ENCODE peak calls at places on chromosomes 13 and 19, in ten cellular contexts. One of them, this sample, is unnamed.
A peak's percentile ranks its signal among the peaks of the same experiment; 100 is the strongest.

GRCh38 chr13:26184791-26185250 is 37.3 kb downstream of the RNF6 start:
- DNase-seq in ovary: peak; percentile 63
- DNase-seq in choroid plexus epithelial cell: peak; percentile 89
- DNase-seq in astrocyte: peak; percentile 30
- DNase-seq in H7: peak; percentile 66
- DNase-seq in cardiac fibroblast: peak; percentile 84
- DNase-seq in upper lobe of left lung: no peak
- DNase-seq in vagina: no peak
- DNase-seq in mucosa of descending colon: peak; percentile 78
- DNase-seq in SJCRH30: peak; percentile 62
- DNase-seq in this sample: peak; percentile 69

GRCh38 chr13:61255035-61255796 is 160.4 kb downstream of the PCDH20 start:
- DNase-seq in H7: peak; percentile 2
- DNase-seq in upper lobe of left lung: no peak
- DNase-seq in ovary: no peak
- DNase-seq in vagina: no peak
- DNase-seq in mucosa of descending colon: peak; percentile 10
- DNase-seq in choroid plexus epithelial cell: no peak
- DNase-seq in SJCRH30: peak; percentile 19
- DNase-seq in astrocyte: no peak
- DNase-seq in cardiac fibroblast: peak; percentile 8
- DNase-seq in this sample: no peak

GRCh38 chr19:48833977-48834376 is 2.3 kb downstream of the HSD17B14 start:
- DNase-seq in H7: no peak
- DNase-seq in astrocyte: no peak
- DNase-seq in cardiac fibroblast: no peak
- DNase-seq in vagina: no peak
- DNase-seq in upper lobe of left lung: no peak
- DNase-seq in mucosa of descending colon: no peak
- DNase-seq in choroid plexus epithelial cell: no peak
- DNase-seq in SJCRH30: no peak
- DNase-seq in ovary: no peak
- DNase-seq in this sample: no peak

GRCh38 chr13:67726979-67727378 is 496.8 kb upstream of the PCDH9 start:
- DNase-seq in SJCRH30: no peak
- DNase-seq in vagina: no peak
- DNase-seq in H7: no peak
- DNase-seq in upper lobe of left lung: no peak
- DNase-seq in choroid plexus epithelial cell: no peak
- DNase-seq in ovary: no peak
- DNase-seq in cardiac fibroblast: no peak
- DNase-seq in astrocyte: no peak
- DNase-seq in mucosa of descending colon: peak; percentile 34
- DNase-seq in this sample: no peak

GRCh38 chr19:55454787-55455243 is 6.6 kb downstream of the ISOC2 start:
- DNase-seq in SJCRH30: peak; percentile 54
- DNase-seq in vagina: no peak
- DNase-seq in astrocyte: no peak
- DNase-seq in upper lobe of left lung: no peak
- DNase-seq in choroid plexus epithelial cell: peak; percentile 59
- DNase-seq in mucosa of descending colon: peak; percentile 46
- DNase-seq in H7: peak; percentile 88
- DNase-seq in cardiac fibroblast: peak; percentile 50
- DNase-seq in ovary: no peak
- DNase-seq in this sample: no peak

GRCh38 chr13:48500652-48501197 is 32.2 kb downstream of the RCBTB2 start:
- DNase-seq in H7: no peak
- DNase-seq in ovary: no peak
- DNase-seq in choroid plexus epithelial cell: peak; percentile 97
- DNase-seq in mucosa of descending colon: no peak
- DNase-seq in astrocyte: peak; percentile 84
- DNase-seq in vagina: no peak
- DNase-seq in SJCRH30: no peak
- DNase-seq in upper lobe of left lung: no peak
- DNase-seq in cardiac fibroblast: peak; percentile 85
- DNase-seq in this sample: no peak

GRCh38 chr19:46985532-46986415 is 33.9 kb upstream of the NPAS1 start:
- DNase-seq in choroid plexus epithelial cell: no peak
- DNase-seq in cardiac fibroblast: no peak
- DNase-seq in ovary: no peak
- DNase-seq in upper lobe of left lung: no peak
- DNase-seq in mucosa of descending colon: no peak
- DNase-seq in H7: no peak
- DNase-seq in astrocyte: no peak
- DNase-seq in SJCRH30: no peak
- DNase-seq in vagina: no peak
- DNase-seq in this sample: no peak

GRCh38 chr19:1789282-1790020 is 22.6 kb downstream of the ATP8B3 start:
- DNase-seq in mucosa of descending colon: no peak
- DNase-seq in upper lobe of left lung: peak; percentile 84
- DNase-seq in SJCRH30: no peak
- DNase-seq in cardiac fibroblast: no peak
- DNase-seq in ovary: no peak
- DNase-seq in astrocyte: no peak
- DNase-seq in H7: peak; percentile 80
- DNase-seq in choroid plexus epithelial cell: no peak
- DNase-seq in vagina: no peak
- DNase-seq in this sample: no peak

GRCh38 chr19:42388851-42389489 is 1.1 kb downstream of the CNFN start:
- DNase-seq in upper lobe of left lung: no peak
- DNase-seq in SJCRH30: no peak
- DNase-seq in cardiac fibroblast: no peak
- DNase-seq in mucosa of descending colon: no peak
- DNase-seq in vagina: no peak
- DNase-seq in ovary: no peak
- DNase-seq in choroid plexus epithelial cell: no peak
- DNase-seq in H7: peak; percentile 65
- DNase-seq in astrocyte: no peak
- DNase-seq in this sample: no peak

GRCh38 chr19:42389899-42390298 is at the start of gene CNFN:
- DNase-seq in upper lobe of left lung: no peak
- DNase-seq in choroid plexus epithelial cell: no peak
- DNase-seq in astrocyte: no peak
- DNase-seq in vagina: no peak
- DNase-seq in cardiac fibroblast: no peak
- DNase-seq in ovary: no peak
- DNase-seq in H7: no peak
- DNase-seq in SJCRH30: no peak
- DNase-seq in mucosa of descending colon: no peak
- DNase-seq in this sample: no peak

GRCh38 chr19:42392165-42392564 is 2.1 kb upstream of the CNFN start:
- DNase-seq in choroid plexus epithelial cell: no peak
- DNase-seq in H7: peak; percentile 32
- DNase-seq in ovary: no peak
- DNase-seq in SJCRH30: no peak
- DNase-seq in upper lobe of left lung: no peak
- DNase-seq in vagina: no peak
- DNase-seq in cardiac fibroblast: no peak
- DNase-seq in astrocyte: no peak
- DNase-seq in mucosa of descending colon: no peak
- DNase-seq in this sample: no peak

DNA sequence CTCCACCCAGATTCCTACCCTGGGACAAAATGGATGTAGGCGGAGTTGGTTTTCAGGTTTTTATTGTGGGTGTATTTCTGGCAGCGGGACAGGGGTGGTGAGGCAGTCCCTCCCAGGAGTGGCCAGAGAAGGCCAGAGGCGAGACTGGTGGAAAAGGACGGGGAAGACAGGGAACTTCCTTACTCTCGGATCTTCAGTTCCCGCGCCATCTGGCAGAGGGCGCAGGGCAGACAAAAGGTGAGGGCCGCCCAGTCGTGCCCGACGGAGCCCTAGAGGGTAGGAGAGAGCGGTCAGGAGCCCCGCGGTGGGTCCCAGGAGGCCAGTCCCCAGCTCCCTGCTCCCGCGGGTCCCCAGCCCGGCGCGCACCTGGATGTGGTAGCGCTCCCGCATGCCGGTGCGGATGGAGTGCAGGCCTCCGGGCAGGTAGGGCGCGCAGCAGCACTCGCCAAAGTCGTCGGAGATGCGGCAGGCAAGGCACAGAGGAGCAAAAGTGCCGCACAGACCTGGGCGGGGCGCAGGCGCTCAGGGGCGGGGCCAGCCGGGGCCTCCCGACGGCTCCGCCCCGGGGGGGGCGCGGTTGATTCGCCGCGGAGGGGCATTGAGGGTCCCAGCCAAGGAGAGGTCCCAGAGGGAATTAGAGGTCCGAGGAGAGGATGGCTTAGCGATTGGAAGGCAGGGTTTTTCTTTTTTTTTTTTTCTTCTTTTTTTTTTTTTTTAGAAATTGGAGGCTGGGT is 3.0 kb downstream of the CNFN start:
- DNase-seq in H7: peak; percentile 97
- DNase-seq in vagina: no peak
- DNase-seq in SJCRH30: no peak
- DNase-seq in mucosa of descending colon: peak; percentile 83
- DNase-seq in cardiac fibroblast: peak; percentile 55
- DNase-seq in astrocyte: peak; percentile 24
- DNase-seq in choroid plexus epithelial cell: peak; percentile 41
- DNase-seq in ovary: no peak
- DNase-seq in upper lobe of left lung: peak; percentile 92
- DNase-seq in this sample: peak; percentile 72
- H3K4me3 ChIP-seq in H7: peak overlapping the region; percentile 69
- H3K4me3 ChIP-seq in vagina: peak overlapping the region; percentile 37
- H3K4me3 ChIP-seq in SJCRH30: no peak overlapping the region
- H3K4me3 ChIP-seq in mucosa of descending colon: no peak overlapping the region
- H3K4me3 ChIP-seq in cardiac fibroblast: peak overlapping the region; percentile 47
- H3K4me3 ChIP-seq in astrocyte: peak overlapping the region; percentile 47
- H3K4me3 ChIP-seq in choroid plexus epithelial cell: peak overlapping the region; percentile 49
- H3K4me3 ChIP-seq in ovary: peak overlapping the region; percentile 24
- H3K4me3 ChIP-seq in upper lobe of left lung: peak overlapping the region; percentile 44
- H3K4me3 ChIP-seq in this sample: peak overlapping the region; percentile 29

DNA sequence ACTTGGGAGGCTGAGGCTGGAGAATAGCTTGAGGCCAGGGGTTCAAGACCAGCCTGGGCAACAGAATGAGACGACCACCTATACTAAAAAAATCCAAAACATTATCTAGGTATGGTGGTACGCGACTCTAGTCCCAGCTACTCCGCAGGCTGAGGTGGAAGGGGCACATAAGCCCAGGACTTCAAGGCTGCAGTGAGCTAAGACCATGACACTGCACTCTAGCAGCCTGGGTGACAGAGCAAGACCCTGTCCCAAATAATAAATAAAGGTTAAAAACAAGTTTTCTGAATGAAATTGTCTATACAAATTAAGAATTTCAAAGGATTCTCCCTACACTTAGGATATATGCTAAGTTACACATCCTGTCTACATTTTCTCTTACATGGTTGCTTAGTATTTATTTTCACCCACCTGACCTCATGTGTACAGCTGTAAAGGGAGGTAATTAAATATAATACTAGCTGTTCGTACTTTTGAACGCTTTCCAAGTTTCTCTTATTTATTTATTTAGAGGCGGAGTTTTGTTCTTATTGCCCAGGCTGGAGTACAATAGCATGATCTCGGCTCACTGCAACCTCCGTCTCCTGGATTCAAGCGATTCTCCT is 1.6 kb downstream of the SLC25A30 start:
- DNase-seq in upper lobe of left lung: no peak
- DNase-seq in ovary: no peak
- DNase-seq in H7: no peak
- DNase-seq in mucosa of descending colon: peak; percentile 63
- DNase-seq in astrocyte: no peak
- DNase-seq in vagina: peak; percentile 27
- DNase-seq in choroid plexus epithelial cell: no peak
- DNase-seq in cardiac fibroblast: no peak
- DNase-seq in SJCRH30: no peak
- DNase-seq in this sample: no peak
- H3K4me3 ChIP-seq in upper lobe of left lung: peak overlapping the region; percentile 72
- H3K4me3 ChIP-seq in ovary: peak overlapping the region; percentile 79
- H3K4me3 ChIP-seq in H7: no peak overlapping the region
- H3K4me3 ChIP-seq in mucosa of descending colon: peak overlapping the region; percentile 63
- H3K4me3 ChIP-seq in astrocyte: peak overlapping the region; percentile 85
- H3K4me3 ChIP-seq in vagina: peak overlapping the region; percentile 62
- H3K4me3 ChIP-seq in choroid plexus epithelial cell: peak overlapping the region; percentile 84
- H3K4me3 ChIP-seq in cardiac fibroblast: peak overlapping the region; percentile 82
- H3K4me3 ChIP-seq in SJCRH30: peak overlapping the region; percentile 82
- H3K4me3 ChIP-seq in this sample: no peak overlapping the region

GRCh38 chr13:94993608-94994007 is 281.3 kb upstream of the SOX21 start:
- DNase-seq in cardiac fibroblast: peak; percentile 89
- DNase-seq in astrocyte: peak; percentile 47
- DNase-seq in upper lobe of left lung: no peak
- DNase-seq in choroid plexus epithelial cell: no peak
- DNase-seq in vagina: no peak
- DNase-seq in ovary: no peak
- DNase-seq in SJCRH30: no peak
- DNase-seq in H7: no peak
- DNase-seq in mucosa of descending colon: no peak
- DNase-seq in this sample: no peak

GRCh38 chr13:94994506-94994905 is 282.2 kb upstream of the SOX21 start:
- DNase-seq in upper lobe of left lung: no peak
- DNase-seq in SJCRH30: no peak
- DNase-seq in ovary: no peak
- DNase-seq in astrocyte: no peak
- DNase-seq in vagina: no peak
- DNase-seq in cardiac fibroblast: no peak
- DNase-seq in mucosa of descending colon: no peak
- DNase-seq in choroid plexus epithelial cell: no peak
- DNase-seq in H7: no peak
- DNase-seq in this sample: no peak

GRCh38 chr13:94988654-94989053 is 276.3 kb upstream of the SOX21 start:
- DNase-seq in SJCRH30: no peak
- DNase-seq in upper lobe of left lung: no peak
- DNase-seq in ovary: no peak
- DNase-seq in mucosa of descending colon: no peak
- DNase-seq in H7: peak; percentile 23
- DNase-seq in astrocyte: no peak
- DNase-seq in choroid plexus epithelial cell: peak; percentile 47
- DNase-seq in cardiac fibroblast: peak; percentile 30
- DNase-seq in vagina: no peak
- DNase-seq in this sample: no peak

GRCh38 chr13:94996445-94996844 is 284.1 kb upstream of the SOX21 start:
- DNase-seq in cardiac fibroblast: no peak
- DNase-seq in H7: no peak
- DNase-seq in SJCRH30: no peak
- DNase-seq in astrocyte: no peak
- DNase-seq in upper lobe of left lung: no peak
- DNase-seq in choroid plexus epithelial cell: no peak
- DNase-seq in ovary: no peak
- DNase-seq in vagina: no peak
- DNase-seq in mucosa of descending colon: no peak
- DNase-seq in this sample: no peak

GRCh38 chr13:94992277-94992989 is 280.1 kb upstream of the SOX21 start:
- DNase-seq in mucosa of descending colon: no peak
- DNase-seq in SJCRH30: no peak
- DNase-seq in choroid plexus epithelial cell: no peak
- DNase-seq in ovary: no peak
- DNase-seq in vagina: no peak
- DNase-seq in H7: no peak
- DNase-seq in cardiac fibroblast: peak; percentile 82
- DNase-seq in astrocyte: no peak
- DNase-seq in upper lobe of left lung: no peak
- DNase-seq in this sample: no peak
- H3K4me3 ChIP-seq in mucosa of descending colon: no peak overlapping the region
- H3K4me3 ChIP-seq in SJCRH30: no peak overlapping the region
- H3K4me3 ChIP-seq in choroid plexus epithelial cell: no peak overlapping the region
- H3K4me3 ChIP-seq in ovary: no peak overlapping the region
- H3K4me3 ChIP-seq in vagina: no peak overlapping the region
- H3K4me3 ChIP-seq in H7: no peak overlapping the region
- H3K4me3 ChIP-seq in cardiac fibroblast: no peak overlapping the region
- H3K4me3 ChIP-seq in astrocyte: no peak overlapping the region
- H3K4me3 ChIP-seq in upper lobe of left lung: no peak overlapping the region
- H3K4me3 ChIP-seq in this sample: no peak overlapping the region

DNA sequence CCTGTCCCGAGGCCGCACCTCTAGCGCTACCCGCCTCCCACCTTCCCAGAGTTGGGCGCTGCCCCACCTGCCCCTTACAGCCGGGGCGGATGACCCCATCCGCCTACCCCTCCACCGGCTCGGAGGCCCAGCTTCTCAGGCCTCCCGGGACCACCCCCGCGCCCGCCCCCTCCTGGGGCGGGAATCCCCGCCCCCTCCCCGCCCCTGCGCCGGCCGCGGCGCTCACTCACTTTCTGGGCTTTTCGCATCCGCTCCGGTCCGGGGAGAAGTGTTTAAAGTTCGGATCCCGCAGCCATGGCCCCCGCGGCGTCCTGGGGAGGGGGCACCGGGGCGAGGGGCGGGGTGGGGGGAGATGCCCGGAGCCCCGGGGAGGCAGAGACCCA is 448 bp downstream of the ERFL start:
- DNase-seq in mucosa of descending colon: no peak
- DNase-seq in astrocyte: no peak
- DNase-seq in ovary: no peak
- DNase-seq in H7: peak; percentile 95
- DNase-seq in SJCRH30: no peak
- DNase-seq in vagina: no peak
- DNase-seq in upper lobe of left lung: peak; percentile 85
- DNase-seq in cardiac fibroblast: no peak
- DNase-seq in choroid plexus epithelial cell: no peak
- DNase-seq in this sample: no peak
- H3K4me3 ChIP-seq in mucosa of descending colon: no peak overlapping the region
- H3K4me3 ChIP-seq in astrocyte: peak overlapping the region; percentile 33
- H3K4me3 ChIP-seq in ovary: no peak overlapping the region
- H3K4me3 ChIP-seq in H7: peak overlapping the region; percentile 50
- H3K4me3 ChIP-seq in SJCRH30: no peak overlapping the region
- H3K4me3 ChIP-seq in vagina: peak overlapping the region; percentile 36
- H3K4me3 ChIP-seq in upper lobe of left lung: peak overlapping the region; percentile 52
- H3K4me3 ChIP-seq in cardiac fibroblast: peak overlapping the region; percentile 44
- H3K4me3 ChIP-seq in choroid plexus epithelial cell: peak overlapping the region; percentile 46
- H3K4me3 ChIP-seq in this sample: no peak overlapping the region